ENCODE peak calls at places on chromosomes 7 and 10, in eight cellular contexts. O is T47D, E is COR-L47, Y is endothelial cell of umbilical vein, N is Kasumi-1, A is AG04449, I is testis, V is NB4. W is an unnamed sample.

GRCh38 chr7:81140775-81141174 is 221.9 kb upstream of the SEMA3C start:
- DNase-seq in E (no peak), V (peak; percentile 85), A (no peak), I (no peak), O (no peak), N (peak; percentile 63), Y (no peak), W (no peak)

GRCh38 chr10:4194231-4194630 is 409.2 kb upstream of the KLF6 start:
- DNase-seq in N (no peak), Y (no peak), V (no peak), O (no peak), A (no peak), E (no peak), I (no peak), W (no peak)

GRCh38 chr7:25522727-25523126 is 294.4 kb upstream of the NPVF start:
- DNase-seq in Y (no peak), O (no peak), E (no peak), N (no peak), I (no peak), A (no peak), V (no peak), W (no peak)

GRCh38 chr7:54814401-54814800 is 55.4 kb upstream of the SEC61G start:
- DNase-seq in I (no peak), E (no peak), N (no peak), Y (no peak), V (no peak), A (no peak), O (no peak), W (no peak)

GRCh38 chr10:972763-973162 is 15.5 kb upstream of the GTPBP4 start:
- DNase-seq in A (no peak), I (no peak), V (no peak), Y (no peak), N (no peak), O (no peak), E (no peak), W (no peak)

GRCh38 chr10:48456361-48456804 is 148.5 kb downstream of the ARHGAP22 start:
- DNase-seq in Y (peak; percentile 69), V (peak; percentile 84), E (peak; percentile 9), O (no peak), I (no peak), A (no peak), N (peak; percentile 87), W (peak; percentile 37)

GRCh38 chr10:30827531-30828120 is 198.1 kb upstream of the LYZL2 start:
- DNase-seq in N (no peak), V (no peak), I (no peak), E (no peak), Y (peak; percentile 48), O (no peak), A (no peak), W (no peak)

GRCh38 chr7:909358-910329 is 33.3 kb downstream of the GET4 start:
- DNase-seq in N (peak; percentile 34), V (peak; percentile 39), O (no peak), I (peak; percentile 73), A (no peak), E (no peak), Y (no peak), W (no peak)

GRCh38 chr7:106112118-106112971 is at the start of gene SYPL1:
- DNase-seq in V (peak; percentile 99), N (peak; percentile 91), I (peak; percentile 93), E (peak; percentile 96), A (peak; percentile 49), Y (peak; percentile 87), O (peak; percentile 94), W (peak; percentile 96)

GRCh38 chr10:6009961-6010360 is 32.6 kb upstream of the IL15RA start:
- DNase-seq in N (no peak), O (no peak), I (no peak), Y (no peak), V (no peak), E (no peak), A (no peak), W (no peak)

GRCh38 chr10:120505866-120506265 is 48.8 kb downstream of the PLPP4 start:
- DNase-seq in Y (no peak), N (no peak), V (no peak), I (no peak), E (no peak), O (no peak), A (no peak), W (no peak)

GRCh38 chr10:4947635-4948596 is 15.3 kb upstream of the AKR1C1 start:
- DNase-seq in V (no peak), O (no peak), E (no peak), A (peak; percentile 80), I (peak; percentile 45), N (no peak), Y (peak; percentile 45), W (peak; percentile 63)

W was measured in Caco-2.